ENCODE peak calls at places on chromosome 1, in ten cellular contexts. One of them, this sample, is unnamed.

GRCh38 chr1:245873068-245873467 is 634.0 kb downstream of the SMYD3 start:
- DNase-seq in stimulated activated CD4-positive, alpha-beta T cell treated with anti-CD3 and anti-CD28 coated beads, TNF-alpha, amount 100 ng/mL, for 24 hours: no peak
- DNase-seq in B cell: no peak
- DNase-seq in NCI-H187: no peak
- DNase-seq in NAMALWA: no peak
- DNase-seq in HTR-8/SVneo: no peak
- DNase-seq in pancreas: no peak
- DNase-seq in heart right ventricle: no peak
- DNase-seq in NCI-H526 treated with DMSO at 0.1 percent for 48 hours: no peak
- DNase-seq in Right ventricle myocardium superior: no peak
- DNase-seq in this sample: no peak

GRCh38 chr1:159826436-159827101 is at the start of gene SLAMF8:
- DNase-seq in B cell: no peak
- DNase-seq in stimulated activated CD4-positive, alpha-beta T cell treated with anti-CD3 and anti-CD28 coated beads, TNF-alpha, amount 100 ng/mL, for 24 hours: peak; percentile 8
- DNase-seq in NCI-H526 treated with DMSO at 0.1 percent for 48 hours: no peak
- DNase-seq in pancreas: no peak
- DNase-seq in HTR-8/SVneo: no peak
- DNase-seq in NCI-H187: no peak
- DNase-seq in heart right ventricle: peak; percentile 16
- DNase-seq in Right ventricle myocardium superior: peak; percentile 59
- DNase-seq in NAMALWA: no peak
- DNase-seq in this sample: no peak

GRCh38 chr1:235632538-235633219 is 16.9 kb downstream of the GNG4 start:
- DNase-seq in NAMALWA: no peak
- DNase-seq in Right ventricle myocardium superior: no peak
- DNase-seq in NCI-H187: no peak
- DNase-seq in heart right ventricle: no peak
- DNase-seq in HTR-8/SVneo: peak; percentile 60
- DNase-seq in NCI-H526 treated with DMSO at 0.1 percent for 48 hours: no peak
- DNase-seq in stimulated activated CD4-positive, alpha-beta T cell treated with anti-CD3 and anti-CD28 coated beads, TNF-alpha, amount 100 ng/mL, for 24 hours: no peak
- DNase-seq in pancreas: no peak
- DNase-seq in B cell: no peak
- DNase-seq in this sample: no peak

GRCh38 chr1:237763137-237763536 is 127.6 kb downstream of the ZP4 start:
- DNase-seq in stimulated activated CD4-positive, alpha-beta T cell treated with anti-CD3 and anti-CD28 coated beads, TNF-alpha, amount 100 ng/mL, for 24 hours: no peak
- DNase-seq in pancreas: no peak
- DNase-seq in heart right ventricle: no peak
- DNase-seq in NAMALWA: no peak
- DNase-seq in HTR-8/SVneo: no peak
- DNase-seq in NCI-H187: no peak
- DNase-seq in B cell: no peak
- DNase-seq in Right ventricle myocardium superior: no peak
- DNase-seq in NCI-H526 treated with DMSO at 0.1 percent for 48 hours: no peak
- DNase-seq in this sample: no peak

GRCh38 chr1:8189931-8190483 is 127.9 kb upstream of the SLC45A1 start:
- DNase-seq in NCI-H526 treated with DMSO at 0.1 percent for 48 hours: no peak
- DNase-seq in HTR-8/SVneo: no peak
- DNase-seq in stimulated activated CD4-positive, alpha-beta T cell treated with anti-CD3 and anti-CD28 coated beads, TNF-alpha, amount 100 ng/mL, for 24 hours: no peak
- DNase-seq in heart right ventricle: no peak
- DNase-seq in NCI-H187: no peak
- DNase-seq in Right ventricle myocardium superior: peak; percentile 13
- DNase-seq in NAMALWA: no peak
- DNase-seq in pancreas: no peak
- DNase-seq in B cell: no peak
- DNase-seq in this sample: no peak

GRCh38 chr1:12173631-12174121 is 6.9 kb downstream of the TNFRSF1B start:
- DNase-seq in Right ventricle myocardium superior: peak; percentile 71
- DNase-seq in HTR-8/SVneo: no peak
- DNase-seq in heart right ventricle: peak; percentile 68
- DNase-seq in pancreas: no peak
- DNase-seq in B cell: peak; percentile 89
- DNase-seq in NCI-H187: no peak
- DNase-seq in stimulated activated CD4-positive, alpha-beta T cell treated with anti-CD3 and anti-CD28 coated beads, TNF-alpha, amount 100 ng/mL, for 24 hours: peak; percentile 88
- DNase-seq in NAMALWA: peak; percentile 50
- DNase-seq in NCI-H526 treated with DMSO at 0.1 percent for 48 hours: no peak
- DNase-seq in this sample: peak; percentile 83

GRCh38 chr1:15046487-15047165 is 106.9 kb upstream of the TMEM51 start:
- DNase-seq in NCI-H187: peak; percentile 9
- DNase-seq in B cell: peak; percentile 49
- DNase-seq in heart right ventricle: peak; percentile 66
- DNase-seq in Right ventricle myocardium superior: peak; percentile 73
- DNase-seq in NAMALWA: peak; percentile 82
- DNase-seq in pancreas: peak; percentile 90
- DNase-seq in stimulated activated CD4-positive, alpha-beta T cell treated with anti-CD3 and anti-CD28 coated beads, TNF-alpha, amount 100 ng/mL, for 24 hours: peak; percentile 22
- DNase-seq in HTR-8/SVneo: peak; percentile 79
- DNase-seq in NCI-H526 treated with DMSO at 0.1 percent for 48 hours: no peak
- DNase-seq in this sample: peak; percentile 8

GRCh38 chr1:53619811-53620619 is 118.9 kb downstream of the GLIS1 start:
- DNase-seq in pancreas: peak; percentile 34
- DNase-seq in Right ventricle myocardium superior: no peak
- DNase-seq in NAMALWA: no peak
- DNase-seq in stimulated activated CD4-positive, alpha-beta T cell treated with anti-CD3 and anti-CD28 coated beads, TNF-alpha, amount 100 ng/mL, for 24 hours: no peak
- DNase-seq in HTR-8/SVneo: no peak
- DNase-seq in NCI-H187: no peak
- DNase-seq in heart right ventricle: no peak
- DNase-seq in NCI-H526 treated with DMSO at 0.1 percent for 48 hours: no peak
- DNase-seq in B cell: peak; percentile 39
- DNase-seq in this sample: no peak

GRCh38 chr1:195738971-195739650 is 869.1 kb downstream of the KCNT2 start:
- DNase-seq in heart right ventricle: no peak
- DNase-seq in NAMALWA: no peak
- DNase-seq in B cell: no peak
- DNase-seq in Right ventricle myocardium superior: no peak
- DNase-seq in NCI-H526 treated with DMSO at 0.1 percent for 48 hours: no peak
- DNase-seq in stimulated activated CD4-positive, alpha-beta T cell treated with anti-CD3 and anti-CD28 coated beads, TNF-alpha, amount 100 ng/mL, for 24 hours: no peak
- DNase-seq in pancreas: no peak
- DNase-seq in HTR-8/SVneo: no peak
- DNase-seq in NCI-H187: no peak
- DNase-seq in this sample: no peak

GRCh38 chr1:224542783-224543440 is 73.2 kb upstream of the CNIH3 start:
- DNase-seq in B cell: no peak
- DNase-seq in pancreas: no peak
- DNase-seq in NAMALWA: no peak
- DNase-seq in stimulated activated CD4-positive, alpha-beta T cell treated with anti-CD3 and anti-CD28 coated beads, TNF-alpha, amount 100 ng/mL, for 24 hours: peak; percentile 5
- DNase-seq in heart right ventricle: no peak
- DNase-seq in Right ventricle myocardium superior: no peak
- DNase-seq in NCI-H187: no peak
- DNase-seq in HTR-8/SVneo: peak; percentile 75
- DNase-seq in NCI-H526 treated with DMSO at 0.1 percent for 48 hours: no peak
- DNase-seq in this sample: no peak

GRCh38 chr1:46187106-46187869 is 10.9 kb downstream of the POMGNT1 start:
- DNase-seq in NCI-H187: no peak
- DNase-seq in pancreas: no peak
- DNase-seq in B cell: no peak
- DNase-seq in stimulated activated CD4-positive, alpha-beta T cell treated with anti-CD3 and anti-CD28 coated beads, TNF-alpha, amount 100 ng/mL, for 24 hours: no peak
- DNase-seq in NCI-H526 treated with DMSO at 0.1 percent for 48 hours: no peak
- DNase-seq in heart right ventricle: no peak
- DNase-seq in Right ventricle myocardium superior: no peak
- DNase-seq in HTR-8/SVneo: no peak
- DNase-seq in NAMALWA: no peak
- DNase-seq in this sample: no peak

GRCh38 chr1:107274227-107274626 is 133.4 kb downstream of the NTNG1 start:
- DNase-seq in NCI-H187: no peak
- DNase-seq in B cell: no peak
- DNase-seq in HTR-8/SVneo: no peak
- DNase-seq in stimulated activated CD4-positive, alpha-beta T cell treated with anti-CD3 and anti-CD28 coated beads, TNF-alpha, amount 100 ng/mL, for 24 hours: no peak
- DNase-seq in NAMALWA: no peak
- DNase-seq in NCI-H526 treated with DMSO at 0.1 percent for 48 hours: no peak
- DNase-seq in heart right ventricle: no peak
- DNase-seq in pancreas: no peak
- DNase-seq in Right ventricle myocardium superior: no peak
- DNase-seq in this sample: no peak

GRCh38 chr1:183019860-183020259 is 3.4 kb upstream of the LAMC1 start:
- DNase-seq in NCI-H187: no peak
- DNase-seq in pancreas: no peak
- DNase-seq in heart right ventricle: no peak
- DNase-seq in NAMALWA: no peak
- DNase-seq in Right ventricle myocardium superior: no peak
- DNase-seq in NCI-H526 treated with DMSO at 0.1 percent for 48 hours: no peak
- DNase-seq in stimulated activated CD4-positive, alpha-beta T cell treated with anti-CD3 and anti-CD28 coated beads, TNF-alpha, amount 100 ng/mL, for 24 hours: no peak
- DNase-seq in HTR-8/SVneo: no peak
- DNase-seq in B cell: no peak
- DNase-seq in this sample: no peak

GRCh38 chr1:31761883-31762282 is 2.3 kb downstream of the ADGRB2 start:
- DNase-seq in Right ventricle myocardium superior: no peak
- DNase-seq in pancreas: no peak
- DNase-seq in NAMALWA: no peak
- DNase-seq in HTR-8/SVneo: no peak
- DNase-seq in stimulated activated CD4-positive, alpha-beta T cell treated with anti-CD3 and anti-CD28 coated beads, TNF-alpha, amount 100 ng/mL, for 24 hours: no peak
- DNase-seq in heart right ventricle: no peak
- DNase-seq in NCI-H526 treated with DMSO at 0.1 percent for 48 hours: no peak
- DNase-seq in B cell: no peak
- DNase-seq in NCI-H187: no peak
- DNase-seq in this sample: no peak

GRCh38 chr1:225941220-225941948 is at the start of gene LEFTY2:
- DNase-seq in stimulated activated CD4-positive, alpha-beta T cell treated with anti-CD3 and anti-CD28 coated beads, TNF-alpha, amount 100 ng/mL, for 24 hours: no peak
- DNase-seq in NAMALWA: no peak
- DNase-seq in NCI-H187: no peak
- DNase-seq in Right ventricle myocardium superior: no peak
- DNase-seq in NCI-H526 treated with DMSO at 0.1 percent for 48 hours: no peak
- DNase-seq in B cell: no peak
- DNase-seq in HTR-8/SVneo: no peak
- DNase-seq in heart right ventricle: peak; percentile 31
- DNase-seq in pancreas: no peak
- DNase-seq in this sample: no peak

GRCh38 chr1:180397190-180397589 is 105.2 kb downstream of the ACBD6 start:
- DNase-seq in B cell: no peak
- DNase-seq in HTR-8/SVneo: no peak
- DNase-seq in NCI-H187: no peak
- DNase-seq in heart right ventricle: no peak
- DNase-seq in NCI-H526 treated with DMSO at 0.1 percent for 48 hours: no peak
- DNase-seq in NAMALWA: no peak
- DNase-seq in Right ventricle myocardium superior: no peak
- DNase-seq in stimulated activated CD4-positive, alpha-beta T cell treated with anti-CD3 and anti-CD28 coated beads, TNF-alpha, amount 100 ng/mL, for 24 hours: no peak
- DNase-seq in pancreas: no peak
- DNase-seq in this sample: no peak

This sample was measured in effector CD8-positive, alpha-beta T cell.